ENCODE peak calls at places on chromosomes 16 and 17, in nine cellular contexts. One of them, this sample, is unnamed.

GRCh38 chr17:7084058-7084457 is 4.0 kb upstream of the CLEC10A start:
- DNase-seq in GM13976: no peak
- DNase-seq in heart left ventricle: no peak
- DNase-seq in neural progenitor cell: no peak
- DNase-seq in type B pancreatic cell: no peak
- DNase-seq in RWPE1: no peak
- DNase-seq in pancreas: no peak
- DNase-seq in heart right ventricle: no peak
- DNase-seq in OCI-LY7: no peak
- DNase-seq in this sample: no peak

GRCh38 chr17:7173687-7174602 is 5.2 kb downstream of the ASGR1 start:
- DNase-seq in GM13976: peak; percentile 69
- DNase-seq in heart left ventricle: peak; percentile 84
- DNase-seq in neural progenitor cell: peak; percentile 93
- DNase-seq in type B pancreatic cell: no peak
- DNase-seq in RWPE1: peak; percentile 29
- DNase-seq in pancreas: peak; percentile 36
- DNase-seq in heart right ventricle: peak; percentile 54
- DNase-seq in OCI-LY7: no peak
- DNase-seq in this sample: peak; percentile 29

GRCh38 chr17:37292429-37293139 is 83.2 kb upstream of the C17orf78 start:
- DNase-seq in GM13976: no peak
- DNase-seq in heart left ventricle: no peak
- DNase-seq in neural progenitor cell: no peak
- DNase-seq in type B pancreatic cell: no peak
- DNase-seq in RWPE1: no peak
- DNase-seq in pancreas: peak; percentile 18
- DNase-seq in heart right ventricle: no peak
- DNase-seq in OCI-LY7: peak; percentile 59
- DNase-seq in this sample: peak; percentile 34

GRCh38 chr16:51048544-51048943 is 102.5 kb downstream of the SALL1 start:
- DNase-seq in GM13976: no peak
- DNase-seq in heart left ventricle: no peak
- DNase-seq in neural progenitor cell: no peak
- DNase-seq in type B pancreatic cell: no peak
- DNase-seq in RWPE1: peak; percentile 7
- DNase-seq in pancreas: no peak
- DNase-seq in heart right ventricle: no peak
- DNase-seq in OCI-LY7: no peak
- DNase-seq in this sample: no peak

GRCh38 chr17:60335289-60335688 is 56.6 kb downstream of the USP32 start:
- DNase-seq in GM13976: no peak
- DNase-seq in heart left ventricle: no peak
- DNase-seq in neural progenitor cell: no peak
- DNase-seq in type B pancreatic cell: no peak
- DNase-seq in RWPE1: no peak
- DNase-seq in pancreas: no peak
- DNase-seq in heart right ventricle: no peak
- DNase-seq in OCI-LY7: no peak
- DNase-seq in this sample: no peak

GRCh38 chr16:23835390-23836077 is at the start of gene PRKCB:
- DNase-seq in GM13976: peak; percentile 97
- DNase-seq in heart left ventricle: peak; percentile 91
- DNase-seq in neural progenitor cell: peak; percentile 98
- DNase-seq in type B pancreatic cell: peak; percentile 86
- DNase-seq in RWPE1: peak; percentile 84
- DNase-seq in pancreas: peak; percentile 18
- DNase-seq in heart right ventricle: peak; percentile 77
- DNase-seq in OCI-LY7: peak; percentile 92
- DNase-seq in this sample: peak; percentile 36

GRCh38 chr16:82843606-82844271 is 217.0 kb downstream of the CDH13 start:
- DNase-seq in GM13976: no peak
- DNase-seq in heart left ventricle: no peak
- DNase-seq in neural progenitor cell: no peak
- DNase-seq in type B pancreatic cell: no peak
- DNase-seq in RWPE1: no peak
- DNase-seq in pancreas: no peak
- DNase-seq in heart right ventricle: no peak
- DNase-seq in OCI-LY7: no peak
- DNase-seq in this sample: no peak

GRCh38 chr16:67701420-67701819 is 17.7 kb downstream of the GFOD2 start:
- DNase-seq in GM13976: no peak
- DNase-seq in heart left ventricle: no peak
- DNase-seq in neural progenitor cell: no peak
- DNase-seq in type B pancreatic cell: no peak
- DNase-seq in RWPE1: no peak
- DNase-seq in pancreas: no peak
- DNase-seq in heart right ventricle: no peak
- DNase-seq in OCI-LY7: no peak
- DNase-seq in this sample: no peak

GRCh38 chr16:67116388-67117311 is 6.9 kb downstream of the PHAF1 start:
- DNase-seq in GM13976: no peak
- DNase-seq in heart left ventricle: no peak
- DNase-seq in neural progenitor cell: no peak
- DNase-seq in type B pancreatic cell: no peak
- DNase-seq in RWPE1: no peak
- DNase-seq in pancreas: no peak
- DNase-seq in heart right ventricle: no peak
- DNase-seq in OCI-LY7: no peak
- DNase-seq in this sample: no peak

GRCh38 chr16:84941916-84942315 is 69.4 kb downstream of the ZDHHC7 start:
- DNase-seq in GM13976: no peak
- DNase-seq in heart left ventricle: no peak
- DNase-seq in neural progenitor cell: no peak
- DNase-seq in type B pancreatic cell: no peak
- DNase-seq in RWPE1: peak; percentile 60
- DNase-seq in pancreas: no peak
- DNase-seq in heart right ventricle: no peak
- DNase-seq in OCI-LY7: no peak
- DNase-seq in this sample: no peak

GRCh38 chr16:49462356-49462988 is 88.9 kb downstream of the C16orf78 start:
- DNase-seq in GM13976: no peak
- DNase-seq in heart left ventricle: no peak
- DNase-seq in neural progenitor cell: no peak
- DNase-seq in type B pancreatic cell: no peak
- DNase-seq in RWPE1: no peak
- DNase-seq in pancreas: no peak
- DNase-seq in heart right ventricle: no peak
- DNase-seq in OCI-LY7: no peak
- DNase-seq in this sample: no peak

GRCh38 chr16:84786605-84787302 is 33.0 kb upstream of the CRISPLD2 start:
- DNase-seq in GM13976: no peak
- DNase-seq in heart left ventricle: no peak
- DNase-seq in neural progenitor cell: no peak
- DNase-seq in type B pancreatic cell: no peak
- DNase-seq in RWPE1: no peak
- DNase-seq in pancreas: peak; percentile 41
- DNase-seq in heart right ventricle: no peak
- DNase-seq in OCI-LY7: no peak
- DNase-seq in this sample: no peak

GRCh38 chr16:59905131-59905530 is 1171.0 kb upstream of the GOT2 start:
- DNase-seq in GM13976: no peak
- DNase-seq in heart left ventricle: no peak
- DNase-seq in neural progenitor cell: no peak
- DNase-seq in type B pancreatic cell: no peak
- DNase-seq in RWPE1: peak; percentile 56
- DNase-seq in pancreas: no peak
- DNase-seq in heart right ventricle: no peak
- DNase-seq in OCI-LY7: no peak
- DNase-seq in this sample: peak; percentile 4

GRCh38 chr17:13593757-13594156 is 8.0 kb downstream of the HS3ST3A1 start:
- DNase-seq in GM13976: no peak
- DNase-seq in heart left ventricle: no peak
- DNase-seq in neural progenitor cell: no peak
- DNase-seq in type B pancreatic cell: no peak
- DNase-seq in RWPE1: no peak
- DNase-seq in pancreas: no peak
- DNase-seq in heart right ventricle: no peak
- DNase-seq in OCI-LY7: no peak
- DNase-seq in this sample: no peak

GRCh38 chr17:75489511-75489955 is 25.8 kb downstream of the CASKIN2 start:
- DNase-seq in GM13976: no peak
- DNase-seq in heart left ventricle: no peak
- DNase-seq in neural progenitor cell: no peak
- DNase-seq in type B pancreatic cell: no peak
- DNase-seq in RWPE1: no peak
- DNase-seq in pancreas: no peak
- DNase-seq in heart right ventricle: no peak
- DNase-seq in OCI-LY7: no peak
- DNase-seq in this sample: no peak

GRCh38 chr16:55470533-55471371 is 8.2 kb upstream of the MMP2 start:
- DNase-seq in GM13976: no peak
- DNase-seq in heart left ventricle: no peak
- DNase-seq in neural progenitor cell: no peak
- DNase-seq in type B pancreatic cell: no peak
- DNase-seq in RWPE1: no peak
- DNase-seq in pancreas: peak; percentile 30
- DNase-seq in heart right ventricle: no peak
- DNase-seq in OCI-LY7: no peak
- DNase-seq in this sample: peak; percentile 27

GRCh38 chr17:56171186-56171959 is 18.1 kb downstream of the ANKFN1 start:
- DNase-seq in GM13976: no peak
- DNase-seq in heart left ventricle: no peak
- DNase-seq in neural progenitor cell: no peak
- DNase-seq in type B pancreatic cell: no peak
- DNase-seq in RWPE1: no peak
- DNase-seq in pancreas: no peak
- DNase-seq in heart right ventricle: no peak
- DNase-seq in OCI-LY7: no peak
- DNase-seq in this sample: no peak
- TF ChIP-seq CTCF in GM13976: no peak
- TF ChIP-seq CTCF in heart left ventricle: no peak
- TF ChIP-seq CTCF in neural progenitor cell: no peak
- TF ChIP-seq CTCF in type B pancreatic cell: no peak
- TF ChIP-seq CTCF in RWPE1: no peak
- TF ChIP-seq CTCF in pancreas: no peak
- TF ChIP-seq CTCF in heart right ventricle: no peak
- TF ChIP-seq CTCF in OCI-LY7: no peak
- TF ChIP-seq CTCF in this sample: no peak

GRCh38 chr17:19412510-19412909 is 1.5 kb downstream of the RNF112 start:
- DNase-seq in GM13976: no peak
- DNase-seq in heart left ventricle: no peak
- DNase-seq in neural progenitor cell: no peak
- DNase-seq in type B pancreatic cell: no peak
- DNase-seq in RWPE1: no peak
- DNase-seq in pancreas: no peak
- DNase-seq in heart right ventricle: no peak
- DNase-seq in OCI-LY7: no peak
- DNase-seq in this sample: no peak

GRCh38 chr17:19410101-19410500 is 931 bp upstream of the RNF112 start:
- DNase-seq in GM13976: no peak
- DNase-seq in heart left ventricle: no peak
- DNase-seq in neural progenitor cell: no peak
- DNase-seq in type B pancreatic cell: no peak
- DNase-seq in RWPE1: no peak
- DNase-seq in pancreas: no peak
- DNase-seq in heart right ventricle: no peak
- DNase-seq in OCI-LY7: no peak
- DNase-seq in this sample: no peak

GRCh38 chr17:19409509-19409908 is 1.5 kb upstream of the RNF112 start:
- DNase-seq in GM13976: no peak
- DNase-seq in heart left ventricle: no peak
- DNase-seq in neural progenitor cell: no peak
- DNase-seq in type B pancreatic cell: no peak
- DNase-seq in RWPE1: peak; percentile 69
- DNase-seq in pancreas: no peak
- DNase-seq in heart right ventricle: no peak
- DNase-seq in OCI-LY7: no peak
- DNase-seq in this sample: peak; percentile 96

GRCh38 chr17:19411641-19412040 is 609 bp downstream of the RNF112 start:
- DNase-seq in GM13976: no peak
- DNase-seq in heart left ventricle: no peak
- DNase-seq in neural progenitor cell: no peak
- DNase-seq in type B pancreatic cell: no peak
- DNase-seq in RWPE1: no peak
- DNase-seq in pancreas: no peak
- DNase-seq in heart right ventricle: no peak
- DNase-seq in OCI-LY7: no peak
- DNase-seq in this sample: no peak

GRCh38 chr17:19410875-19411291 is at the start of gene RNF112:
- DNase-seq in GM13976: no peak
- DNase-seq in heart left ventricle: no peak
- DNase-seq in neural progenitor cell: peak; percentile 51
- DNase-seq in type B pancreatic cell: no peak
- DNase-seq in RWPE1: no peak
- DNase-seq in pancreas: no peak
- DNase-seq in heart right ventricle: peak; percentile 39
- DNase-seq in OCI-LY7: no peak
- DNase-seq in this sample: no peak
- TF ChIP-seq CTCF in GM13976: no peak
- TF ChIP-seq CTCF in heart left ventricle: no peak
- TF ChIP-seq CTCF in neural progenitor cell: no peak
- TF ChIP-seq CTCF in type B pancreatic cell: no peak
- TF ChIP-seq CTCF in RWPE1: no peak
- TF ChIP-seq CTCF in pancreas: no peak
- TF ChIP-seq CTCF in heart right ventricle: peak; percentile 9
- TF ChIP-seq CTCF in OCI-LY7: no peak
- TF ChIP-seq CTCF in this sample: no peak

DNA sequence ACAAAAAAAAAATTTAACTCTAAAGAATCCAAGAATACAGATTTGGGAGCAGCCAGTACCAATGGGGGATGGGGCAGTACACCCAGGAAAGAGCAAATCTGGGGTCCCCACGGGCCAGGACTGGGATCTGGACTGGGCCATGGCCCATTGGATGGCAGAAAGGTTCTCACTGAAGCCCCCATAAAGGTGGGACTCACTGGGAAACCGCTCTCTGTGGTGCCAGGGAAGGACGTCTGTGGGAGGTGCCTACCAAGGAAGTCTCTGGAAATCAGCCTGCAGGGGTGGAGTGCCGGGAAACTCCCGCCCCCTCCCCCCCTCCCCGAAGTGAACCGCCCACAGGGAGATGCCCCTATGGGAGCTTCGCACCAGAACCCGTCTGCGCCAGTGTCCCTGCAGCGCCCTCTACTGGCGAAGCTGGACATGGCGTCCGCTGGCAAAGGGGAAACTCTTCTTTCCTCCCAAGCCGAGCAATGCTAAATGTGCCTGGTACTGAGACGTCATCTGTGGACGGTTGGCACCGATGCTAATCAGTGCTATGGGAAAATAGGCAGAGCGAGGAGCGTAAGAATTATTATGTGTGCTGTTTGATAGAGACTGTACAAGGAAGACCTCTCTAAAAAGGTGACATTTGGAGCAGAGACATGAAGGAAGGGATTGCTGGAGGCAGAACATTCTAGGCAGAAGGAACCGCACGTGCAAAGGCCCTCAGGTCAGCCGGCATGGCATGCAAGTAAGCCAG is 671.1 kb downstream of the WWOX start:
- DNase-seq in GM13976: peak; percentile 80
- DNase-seq in heart left ventricle: peak; percentile 90
- DNase-seq in neural progenitor cell: peak; percentile 76
- DNase-seq in type B pancreatic cell: no peak
- DNase-seq in RWPE1: peak; percentile 23
- DNase-seq in pancreas: peak; percentile 65
- DNase-seq in heart right ventricle: peak; percentile 79
- DNase-seq in OCI-LY7: peak; percentile 61
- DNase-seq in this sample: peak; percentile 19
- TF ChIP-seq CTCF in GM13976: peak; percentile 92
- TF ChIP-seq CTCF in heart left ventricle: peak; percentile 93
- TF ChIP-seq CTCF in neural progenitor cell: peak; percentile 77
- TF ChIP-seq CTCF in type B pancreatic cell: peak; percentile 81
- TF ChIP-seq CTCF in RWPE1: peak; percentile 49
- TF ChIP-seq CTCF in pancreas: peak; percentile 84
- TF ChIP-seq CTCF in heart right ventricle: peak; percentile 88
- TF ChIP-seq CTCF in OCI-LY7: peak; percentile 79
- TF ChIP-seq CTCF in this sample: peak; percentile 69

GRCh38 chr16:16048904-16049582 is 99.6 kb downstream of the ABCC1 start:
- DNase-seq in GM13976: no peak
- DNase-seq in heart left ventricle: peak; percentile 61
- DNase-seq in neural progenitor cell: no peak
- DNase-seq in type B pancreatic cell: no peak
- DNase-seq in RWPE1: peak; percentile 41
- DNase-seq in pancreas: no peak
- DNase-seq in heart right ventricle: peak; percentile 41
- DNase-seq in OCI-LY7: no peak
- DNase-seq in this sample: no peak
- TF ChIP-seq CTCF in GM13976: no peak
- TF ChIP-seq CTCF in heart left ventricle: no peak
- TF ChIP-seq CTCF in neural progenitor cell: no peak
- TF ChIP-seq CTCF in type B pancreatic cell: no peak
- TF ChIP-seq CTCF in RWPE1: no peak
- TF ChIP-seq CTCF in pancreas: no peak
- TF ChIP-seq CTCF in heart right ventricle: no peak
- TF ChIP-seq CTCF in OCI-LY7: no peak
- TF ChIP-seq CTCF in this sample: no peak

This sample was measured in bronchial epithelial cell.